ENCODE peak calls at places on chromosomes 11 and 22, in four cellular contexts. O, M, G and H are unnamed samples.

GRCh38 chr11:2804189-2804588 is 81.4 kb downstream of the CDKN1C start:
- DNase-seq in O (no peak), G (no peak), M (no peak), H (no peak)

GRCh38 chr22:37267661-37268413 is 14.5 kb upstream of the CYTH4 start:
- DNase-seq in M (no peak), O (no peak), G (no peak), H (no peak)

GRCh38 chr11:46738887-46739286 is 19.9 kb downstream of the F2 start:
- DNase-seq in G (no peak), M (no peak), O (no peak), H (no peak)

GRCh38 chr11:55967914-55968313 is 1.8 kb downstream of the OR10AG1 start:
- DNase-seq in G (no peak), M (no peak), O (no peak), H (no peak)

GRCh38 chr11:66867425-66868040 is 10.7 kb downstream of the LRFN4 start:
- DNase-seq in M (no peak), G (no peak), O (no peak), H (peak)

GRCh38 chr11:3206128-3206921 is 12.3 kb downstream of the MRGPRG start:
- DNase-seq in G (no peak), O (no peak), M (no peak), H (no peak)

GRCh38 chr22:31944700-31945477 is 554 bp downstream of the YWHAH start:
- DNase-seq in M (peak), G (no peak), O (no peak), H (peak)

GRCh38 chr11:46369458-46370152 is 11.9 kb upstream of the MDK start:
- DNase-seq in M (peak), G (peak), O (peak), H (peak)

GRCh38 chr22:49724030-49724892 is 103.4 kb downstream of the BRD1 start:
- DNase-seq in M (no peak), O (no peak), G (no peak), H (peak)

GRCh38 chr22:29011200-29011867 is 50.3 kb downstream of the C22orf31 start:
- DNase-seq in M (no peak), G (no peak), O (no peak), H (no peak)

GRCh38 chr11:72760543-72761400 is 8.6 kb upstream of the ARAP1 start:
- DNase-seq in M (no peak), O (peak), G (peak), H (no peak)

GRCh38 chr11:76663461-76663760 is 7.1 kb downstream of the LRRC32 start:
- DNase-seq in O (no peak), M (no peak), G (no peak), H (no peak)

GRCh38 chr11:561148-562003 is 606 bp downstream of the RASSF7 start:
- DNase-seq in O (no peak), M (no peak), G (peak), H (peak)

GRCh38 chr11:121553806-121554205 is 101.0 kb upstream of the SORL1-AS1 start:
- DNase-seq in O (peak), M (no peak), G (peak), H (peak)

GRCh38 chr22:34902335-34902734 is 163.6 kb upstream of the ISX start:
- DNase-seq in O (no peak), G (no peak), M (no peak), H (no peak)

GRCh38 chr11:107564877-107565218 is 687 bp downstream of the ALKBH8 start:
- DNase-seq in G (no peak), M (no peak), O (no peak), H (no peak)

GRCh38 chr11:16744128-16744725 is 5.8 kb downstream of the C11orf58 start:
- DNase-seq in O (no peak), M (no peak), G (no peak), H (no peak)

GRCh38 chr22:44876921-44877320 is 124.5 kb downstream of the ARHGAP8 start:
- DNase-seq in O (no peak), M (no peak), G (no peak), H (no peak)

GRCh38 chr22:43883012-43883661 is 8.7 kb downstream of the PNPLA5 start:
- DNase-seq in G (peak), M (peak), O (peak), H (peak)

GRCh38 chr22:48481748-48482147 is 1345.9 kb downstream of the BRD1 start:
- DNase-seq in O (no peak), G (no peak), M (no peak), H (no peak)

GRCh38 chr11:65663634-65664200 is 1.0 kb upstream of the RELA start:
- DNase-seq in G (no peak), O (peak), M (no peak), H (peak)

GRCh38 chr22:48765595-48765994 is 1062.1 kb downstream of the BRD1 start:
- DNase-seq in G (no peak), O (no peak), M (no peak), H (no peak)

GRCh38 chr11:36312593-36312990 is 16.5 kb downstream of the PRR5L start:
- DNase-seq in O (no peak), M (no peak), G (peak), H (no peak)

GRCh38 chr11:122215244-122215992 is 99.4 kb upstream of the BLID start:
- DNase-seq in O (peak), M (peak), G (peak), H (peak)

GRCh38 chr22:44729391-44730012 is 22.9 kb upstream of the ARHGAP8 start:
- DNase-seq in M (no peak), O (peak), G (no peak), H (no peak)

GRCh38 chr11:1076061-1076665 is 1.5 kb downstream of the MUC2 start:
- DNase-seq in M (no peak), G (no peak), O (no peak), H (no peak)

GRCh38 chr11:57514538-57515331 is 767 bp downstream of the SLC43A1 start:
- DNase-seq in G (no peak), O (peak), M (peak), H (peak)

GRCh38 chr22:41935015-41935908 is 8.7 kb upstream of the TNFRSF13C start:
- DNase-seq in G (no peak), M (no peak), O (no peak), H (no peak)

GRCh38 chr11:38416141-38416540 is 1818.1 kb upstream of the RAG2 start:
- DNase-seq in G (no peak), O (no peak), M (no peak), H (no peak)

GRCh38 chr11:2271077-2271326 is 614 bp upstream of the ASCL2 start:
- DNase-seq in M (no peak), O (no peak), G (no peak), H (no peak)

GRCh38 chr11:33779849-33780528 is 5.7 kb upstream of the FBXO3 start:
- DNase-seq in O (peak), G (no peak), M (peak), H (no peak)

GRCh38 chr22:39938509-39938908 is 21.7 kb upstream of the TMA7B start:
- DNase-seq in M (no peak), G (no peak), O (no peak), H (no peak)

GRCh38 chr11:125069008-125069407 is 5.9 kb downstream of the SLC37A2 start:
- DNase-seq in G (no peak), O (peak), M (no peak), H (no peak)

GRCh38 chr11:31492320-31492913 is 17.0 kb downstream of the IMMP1L start:
- DNase-seq in O (peak), G (no peak), M (no peak), H (no peak)

GRCh38 chr22:22928666-22929380 is 41.2 kb downstream of the IGLL5 start:
- DNase-seq in M (no peak), G (no peak), O (peak), H (no peak)

GRCh38 chr11:2264366-2265011 is 5.9 kb downstream of the ASCL2 start:
- DNase-seq in M (no peak), G (no peak), O (no peak), H (no peak)

GRCh38 chr11:10762185-10762584 is 11.1 kb downstream of the CTR9 start:
- DNase-seq in O (no peak), M (no peak), G (no peak), H (no peak)

GRCh38 chr11:94023856-94024255 is 2.7 kb downstream of the HEPHL1 start:
- DNase-seq in O (no peak), M (no peak), G (no peak), H (no peak)